ENCODE peak calls at places on chromosome 19, in seven cellular contexts. D is GM04503; Z is nucleus accumbens; T is neuronal stem cell; H is stimulated activated CD4-positive, alpha-beta T cell treated with anti-CD3 and anti-CD28 coated beads, TNF-alpha, amount 100 ng/mL, for 4 hours; U is psoas muscle; K is DND-41. I is an unnamed sample.

GRCh38 chr19:1070931-1071791 is 4.2 kb downstream of the ARHGAP45 start:
- DNase-seq in D (no peak), Z (no peak), T (no peak), H (no peak), U (peak; percentile 17), K (no peak), I (no peak)

GRCh38 chr19:40995355-40995754 is 4.3 kb downstream of the CYP2B6 start:
- DNase-seq in D (no peak), Z (no peak), T (no peak), H (no peak), U (no peak), K (no peak), I (no peak)

GRCh38 chr19:35549174-35549788 is 3.9 kb downstream of the TMEM147 start:
- DNase-seq in D (no peak), Z (peak; percentile 7), T (peak; percentile 80), H (no peak), U (no peak), K (peak; percentile 63), I (peak; percentile 47)

GRCh38 chr19:31175564-31176348 is 173.5 kb downstream of the TSHZ3 start:
- DNase-seq in D (no peak), Z (no peak), T (no peak), H (no peak), U (no peak), K (no peak), I (no peak)

GRCh38 chr19:21483589-21484170 is 21.7 kb upstream of the ZNF429 start:
- DNase-seq in D (no peak), Z (no peak), T (no peak), H (peak; percentile 49), U (peak; percentile 43), K (peak; percentile 55), I (no peak)

GRCh38 chr19:9060559-9061340 is 26.1 kb upstream of the OR1M1 start:
- DNase-seq in D (no peak), Z (no peak), T (no peak), H (no peak), U (no peak), K (no peak), I (no peak)

GRCh38 chr19:53275480-53275879 is 8.0 kb upstream of the VN1R4 start:
- DNase-seq in D (no peak), Z (no peak), T (no peak), H (no peak), U (no peak), K (no peak), I (no peak)

GRCh38 chr19:12838182-12838890 is at the start of gene MAST1:
- DNase-seq in D (no peak), Z (peak; percentile 23), T (no peak), H (no peak), U (peak; percentile 24), K (peak; percentile 75), I (peak; percentile 25)

GRCh38 chr19:47503823-47504145 is 11.1 kb downstream of the NAPA start:
- DNase-seq in D (no peak), Z (no peak), T (no peak), H (no peak), U (no peak), K (no peak), I (no peak)

GRCh38 chr19:35213678-35214632 is 14.6 kb downstream of the FAM187B start:
- DNase-seq in D (peak; percentile 39), Z (no peak), T (no peak), H (peak; percentile 41), U (peak; percentile 37), K (peak; percentile 37), I (peak; percentile 25)

GRCh38 chr19:17553256-17553655 is 2.2 kb upstream of the COLGALT1 start:
- DNase-seq in D (peak; percentile 81), Z (no peak), T (no peak), H (no peak), U (peak; percentile 65), K (peak; percentile 53), I (peak; percentile 17)

GRCh38 chr19:44050740-44051653 is 839 bp upstream of the ZNF223 start:
- DNase-seq in D (no peak), Z (peak; percentile 10), T (no peak), H (no peak), U (no peak), K (no peak), I (peak; percentile 54)

GRCh38 chr19:2613507-2614295 is 88.8 kb downstream of the GNG7 start:
- DNase-seq in D (no peak), Z (no peak), T (no peak), H (no peak), U (no peak), K (peak; percentile 99), I (no peak)

GRCh38 chr19:8335343-8336071 is 7.6 kb downstream of the KANK3 start:
- DNase-seq in D (no peak), Z (no peak), T (no peak), H (no peak), U (no peak), K (no peak), I (no peak)

I was measured in putamen.